ENCODE peak calls at places on chromosomes 11 and 22, in six cellular contexts. One of them, this sample, is unnamed.

GRCh38 chr22:23499845-23500500 is 80.1 kb downstream of the IGLL1 start:
- DNase-seq in left ventricle myocardium inferior: no peak
- DNase-seq in adipocyte: no peak
- DNase-seq in IMR-90: no peak
- DNase-seq in HCT116: no peak
- DNase-seq in mucosa of descending colon: no peak
- DNase-seq in this sample: peak; percentile 44

GRCh38 chr11:118304227-118304808 is at the start of gene CD3E:
- DNase-seq in left ventricle myocardium inferior: no peak
- DNase-seq in adipocyte: no peak
- DNase-seq in IMR-90: no peak
- DNase-seq in HCT116: no peak
- DNase-seq in mucosa of descending colon: no peak
- DNase-seq in this sample: no peak

GRCh38 chr11:121298770-121299169 is 6.2 kb downstream of the SC5D start:
- DNase-seq in left ventricle myocardium inferior: no peak
- DNase-seq in adipocyte: no peak
- DNase-seq in IMR-90: no peak
- DNase-seq in HCT116: peak; percentile 21
- DNase-seq in mucosa of descending colon: no peak
- DNase-seq in this sample: no peak

GRCh38 chr11:2523821-2524391 is 79.1 kb downstream of the KCNQ1 start:
- DNase-seq in left ventricle myocardium inferior: peak; percentile 10
- DNase-seq in adipocyte: no peak
- DNase-seq in IMR-90: no peak
- DNase-seq in HCT116: no peak
- DNase-seq in mucosa of descending colon: no peak
- DNase-seq in this sample: peak; percentile 36

GRCh38 chr11:124900464-124900863 is 2.8 kb upstream of the ROBO4 start:
- DNase-seq in left ventricle myocardium inferior: no peak
- DNase-seq in adipocyte: peak; percentile 79
- DNase-seq in IMR-90: peak; percentile 93
- DNase-seq in HCT116: peak; percentile 23
- DNase-seq in mucosa of descending colon: no peak
- DNase-seq in this sample: no peak

GRCh38 chr11:6475936-6476335 is 2.2 kb upstream of the TRIM3 start:
- DNase-seq in left ventricle myocardium inferior: no peak
- DNase-seq in adipocyte: no peak
- DNase-seq in IMR-90: no peak
- DNase-seq in HCT116: no peak
- DNase-seq in mucosa of descending colon: peak; percentile 23
- DNase-seq in this sample: no peak

GRCh38 chr22:31055322-31056159 is 25.6 kb upstream of the SMTN start:
- DNase-seq in left ventricle myocardium inferior: peak; percentile 85
- DNase-seq in adipocyte: peak; percentile 97
- DNase-seq in IMR-90: peak; percentile 99
- DNase-seq in HCT116: no peak
- DNase-seq in mucosa of descending colon: peak; percentile 66
- DNase-seq in this sample: peak; percentile 94

GRCh38 chr22:39178206-39179111 is 26.0 kb upstream of the CBX7 start:
- DNase-seq in left ventricle myocardium inferior: no peak
- DNase-seq in adipocyte: no peak
- DNase-seq in IMR-90: peak; percentile 43
- DNase-seq in HCT116: no peak
- DNase-seq in mucosa of descending colon: no peak
- DNase-seq in this sample: no peak

GRCh38 chr11:67345949-67346819 is 7.2 kb downstream of the POLD4 start:
- DNase-seq in left ventricle myocardium inferior: no peak
- DNase-seq in adipocyte: peak; percentile 70
- DNase-seq in IMR-90: peak; percentile 58
- DNase-seq in HCT116: peak; percentile 54
- DNase-seq in mucosa of descending colon: peak; percentile 76
- DNase-seq in this sample: no peak

GRCh38 chr11:113874920-113875413 is 405 bp downstream of the USP28 start:
- DNase-seq in left ventricle myocardium inferior: no peak
- DNase-seq in adipocyte: no peak
- DNase-seq in IMR-90: peak; percentile 35
- DNase-seq in HCT116: no peak
- DNase-seq in mucosa of descending colon: peak; percentile 56
- DNase-seq in this sample: no peak

GRCh38 chr11:131977231-131977630 is 606.8 kb downstream of the NTM start:
- DNase-seq in left ventricle myocardium inferior: no peak
- DNase-seq in adipocyte: peak; percentile 90
- DNase-seq in IMR-90: peak; percentile 43
- DNase-seq in HCT116: no peak
- DNase-seq in mucosa of descending colon: no peak
- DNase-seq in this sample: no peak

GRCh38 chr11:131979364-131979763 is 608.9 kb downstream of the NTM start:
- DNase-seq in left ventricle myocardium inferior: no peak
- DNase-seq in adipocyte: no peak
- DNase-seq in IMR-90: no peak
- DNase-seq in HCT116: no peak
- DNase-seq in mucosa of descending colon: no peak
- DNase-seq in this sample: no peak

GRCh38 chr11:131978351-131978750 is 607.9 kb downstream of the NTM start:
- DNase-seq in left ventricle myocardium inferior: no peak
- DNase-seq in adipocyte: no peak
- DNase-seq in IMR-90: no peak
- DNase-seq in HCT116: no peak
- DNase-seq in mucosa of descending colon: no peak
- DNase-seq in this sample: no peak

GRCh38 chr11:131975624-131976420 is 605.4 kb downstream of the NTM start:
- DNase-seq in left ventricle myocardium inferior: no peak
- DNase-seq in adipocyte: no peak
- DNase-seq in IMR-90: no peak
- DNase-seq in HCT116: no peak
- DNase-seq in mucosa of descending colon: no peak
- DNase-seq in this sample: no peak

DNA sequence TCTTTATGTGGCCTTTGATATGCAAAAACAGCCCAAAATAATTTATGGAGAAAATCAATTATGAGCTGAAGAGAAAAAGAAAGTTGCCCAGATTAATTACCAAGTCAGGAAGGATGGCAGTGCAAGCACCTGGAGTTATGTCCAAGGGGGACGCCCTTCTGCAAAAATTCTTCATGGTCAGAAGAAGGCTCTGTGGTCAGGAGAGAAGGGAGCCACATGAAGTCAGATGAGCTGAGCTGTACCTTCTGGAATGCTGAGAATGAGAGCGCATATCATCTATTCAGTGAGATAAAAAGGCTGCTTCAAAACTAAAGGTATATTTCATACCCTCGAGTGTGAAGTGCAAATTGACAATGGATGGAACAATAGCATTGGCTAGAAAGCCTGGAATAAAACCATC is 607.4 kb downstream of the NTM start:
- DNase-seq in left ventricle myocardium inferior: no peak
- DNase-seq in adipocyte: peak; percentile 48
- DNase-seq in IMR-90: peak; percentile 77
- DNase-seq in HCT116: no peak
- DNase-seq in mucosa of descending colon: no peak
- DNase-seq in this sample: no peak
- H3K4me1 ChIP-seq in left ventricle myocardium inferior: no peaks in the 10 kb centered on the region
- H3K4me1 ChIP-seq in adipocyte: peaks cover 7% of the 10 kb centered on the region
- H3K4me1 ChIP-seq in IMR-90: no peaks in the 10 kb centered on the region
- H3K4me1 ChIP-seq in HCT116: no peaks in the 10 kb centered on the region
- H3K4me1 ChIP-seq in mucosa of descending colon: no peaks in the 10 kb centered on the region
- H3K4me1 ChIP-seq in this sample: no peaks in the 10 kb centered on the region

DNA sequence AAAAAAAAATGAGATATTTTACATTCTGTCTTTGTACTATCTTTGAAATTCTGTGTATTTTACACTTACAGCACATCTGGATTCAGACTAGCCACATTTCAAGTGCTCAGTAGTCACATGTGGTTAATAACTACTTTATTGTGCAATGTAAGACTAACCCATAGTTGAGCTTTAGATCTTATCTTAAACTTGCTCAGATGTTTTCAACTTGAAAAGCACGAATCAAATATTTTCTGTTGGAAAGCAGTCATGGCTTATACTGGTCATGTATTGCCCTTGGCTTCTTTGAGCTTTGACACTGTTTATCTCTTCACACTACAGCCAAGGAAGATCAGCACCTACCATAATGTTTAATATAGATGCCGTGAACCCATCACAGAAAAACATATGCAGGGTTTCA is 4.3 kb downstream of the RBX1 start:
- DNase-seq in left ventricle myocardium inferior: no peak
- DNase-seq in adipocyte: peak; percentile 88
- DNase-seq in IMR-90: peak; percentile 21
- DNase-seq in HCT116: no peak
- DNase-seq in mucosa of descending colon: no peak
- DNase-seq in this sample: no peak
- H3K4me3 ChIP-seq in left ventricle myocardium inferior: no peak overlapping the region
- H3K4me3 ChIP-seq in adipocyte: peak overlapping the region; percentile 15
- H3K4me3 ChIP-seq in IMR-90: no peak overlapping the region
- H3K4me3 ChIP-seq in HCT116: no peak overlapping the region
- H3K4me3 ChIP-seq in mucosa of descending colon: no peak overlapping the region
- H3K4me3 ChIP-seq in this sample: no peak overlapping the region

DNA sequence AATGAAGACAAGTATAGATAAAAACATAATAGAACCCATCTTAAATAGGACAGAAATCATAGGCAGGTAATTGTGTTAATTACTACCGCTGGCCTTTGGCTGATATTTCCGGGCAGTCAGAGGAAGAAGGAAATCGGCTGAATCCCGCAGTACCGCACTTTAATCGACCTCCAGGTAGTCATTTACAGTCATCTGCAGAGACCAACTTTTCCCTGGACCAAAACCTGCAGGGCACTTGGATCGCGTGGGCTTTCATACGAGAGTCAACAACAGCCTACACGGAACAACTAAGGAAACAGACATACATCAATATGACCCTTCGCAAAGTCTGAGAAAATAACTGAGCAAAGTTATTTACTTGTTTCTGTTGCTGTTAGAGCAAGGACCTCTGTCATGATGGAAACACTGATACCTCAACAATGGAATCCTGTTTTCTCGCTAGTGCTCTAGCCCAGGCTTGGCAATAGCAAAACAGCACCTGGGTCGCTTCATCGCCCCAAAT is 675 bp downstream of the KBTBD3 start:
- DNase-seq in left ventricle myocardium inferior: no peak
- DNase-seq in adipocyte: no peak
- DNase-seq in IMR-90: no peak
- DNase-seq in HCT116: no peak
- DNase-seq in mucosa of descending colon: peak; percentile 41
- DNase-seq in this sample: no peak
- H3K4me1 ChIP-seq in left ventricle myocardium inferior: peaks cover 62% of the 10 kb centered on the region
- H3K4me1 ChIP-seq in adipocyte: peaks cover 15% of the 10 kb centered on the region
- H3K4me1 ChIP-seq in IMR-90: no peaks in the 10 kb centered on the region
- H3K4me1 ChIP-seq in HCT116: peaks cover 6% of the 10 kb centered on the region
- H3K4me1 ChIP-seq in mucosa of descending colon: peaks cover 27% of the 10 kb centered on the region
- H3K4me1 ChIP-seq in this sample: no peaks in the 10 kb centered on the region

DNA sequence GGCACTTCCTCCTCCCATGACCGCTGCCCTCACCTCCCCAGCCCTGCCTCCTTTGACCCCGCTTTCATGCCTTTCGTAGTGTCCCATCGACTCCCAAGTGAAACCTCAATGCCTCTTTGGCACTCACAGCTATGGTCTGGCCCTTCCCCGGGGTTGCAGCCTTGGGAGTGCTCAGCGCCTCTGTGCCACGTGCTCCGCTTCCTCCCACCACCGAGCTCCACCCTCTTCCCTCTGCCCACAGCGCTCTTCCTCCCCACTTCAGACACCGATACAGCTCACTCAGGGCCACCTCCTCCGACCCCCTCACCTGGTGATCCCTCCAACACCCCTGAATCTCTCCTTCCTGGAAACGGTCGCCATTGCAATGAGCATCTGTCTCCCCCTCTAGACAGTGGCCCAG is 16.6 kb upstream of the SCGB1A1 start:
- DNase-seq in left ventricle myocardium inferior: peak; percentile 63
- DNase-seq in adipocyte: no peak
- DNase-seq in IMR-90: no peak
- DNase-seq in HCT116: no peak
- DNase-seq in mucosa of descending colon: peak; percentile 53
- DNase-seq in this sample: peak; percentile 89
- H3K4me3 ChIP-seq in left ventricle myocardium inferior: peak overlapping the region; percentile 14
- H3K4me3 ChIP-seq in adipocyte: peak overlapping the region; percentile 12
- H3K4me3 ChIP-seq in IMR-90: no peak overlapping the region
- H3K4me3 ChIP-seq in HCT116: no peak overlapping the region
- H3K4me3 ChIP-seq in mucosa of descending colon: no peak overlapping the region
- H3K4me3 ChIP-seq in this sample: no peak overlapping the region

GRCh38 chr11:31810779-31811647 is at the start of gene PAX6:
- DNase-seq in left ventricle myocardium inferior: no peak
- DNase-seq in adipocyte: no peak
- DNase-seq in IMR-90: peak; percentile 19
- DNase-seq in HCT116: peak; percentile 21
- DNase-seq in mucosa of descending colon: peak; percentile 44
- DNase-seq in this sample: peak; percentile 69
- H3K4me1 ChIP-seq in left ventricle myocardium inferior: peaks cover 71% of the 10 kb centered on the region
- H3K4me1 ChIP-seq in adipocyte: peaks cover 8% of the 10 kb centered on the region
- H3K4me1 ChIP-seq in IMR-90: no peaks in the 10 kb centered on the region
- H3K4me1 ChIP-seq in HCT116: no peaks in the 10 kb centered on the region
- H3K4me1 ChIP-seq in mucosa of descending colon: peaks cover 44% of the 10 kb centered on the region
- H3K4me1 ChIP-seq in this sample: peaks cover 3% of the 10 kb centered on the region

GRCh38 chr11:80414766-80415165 is 973.9 kb upstream of the TENM4 start:
- DNase-seq in left ventricle myocardium inferior: no peak
- DNase-seq in adipocyte: no peak
- DNase-seq in IMR-90: no peak
- DNase-seq in HCT116: no peak
- DNase-seq in mucosa of descending colon: no peak
- DNase-seq in this sample: no peak
- H3K4me3 ChIP-seq in left ventricle myocardium inferior: no peak overlapping the region
- H3K4me3 ChIP-seq in adipocyte: peak overlapping the region; percentile 40
- H3K4me3 ChIP-seq in IMR-90: no peak overlapping the region
- H3K4me3 ChIP-seq in HCT116: no peak overlapping the region
- H3K4me3 ChIP-seq in mucosa of descending colon: no peak overlapping the region
- H3K4me3 ChIP-seq in this sample: no peak overlapping the region

DNA sequence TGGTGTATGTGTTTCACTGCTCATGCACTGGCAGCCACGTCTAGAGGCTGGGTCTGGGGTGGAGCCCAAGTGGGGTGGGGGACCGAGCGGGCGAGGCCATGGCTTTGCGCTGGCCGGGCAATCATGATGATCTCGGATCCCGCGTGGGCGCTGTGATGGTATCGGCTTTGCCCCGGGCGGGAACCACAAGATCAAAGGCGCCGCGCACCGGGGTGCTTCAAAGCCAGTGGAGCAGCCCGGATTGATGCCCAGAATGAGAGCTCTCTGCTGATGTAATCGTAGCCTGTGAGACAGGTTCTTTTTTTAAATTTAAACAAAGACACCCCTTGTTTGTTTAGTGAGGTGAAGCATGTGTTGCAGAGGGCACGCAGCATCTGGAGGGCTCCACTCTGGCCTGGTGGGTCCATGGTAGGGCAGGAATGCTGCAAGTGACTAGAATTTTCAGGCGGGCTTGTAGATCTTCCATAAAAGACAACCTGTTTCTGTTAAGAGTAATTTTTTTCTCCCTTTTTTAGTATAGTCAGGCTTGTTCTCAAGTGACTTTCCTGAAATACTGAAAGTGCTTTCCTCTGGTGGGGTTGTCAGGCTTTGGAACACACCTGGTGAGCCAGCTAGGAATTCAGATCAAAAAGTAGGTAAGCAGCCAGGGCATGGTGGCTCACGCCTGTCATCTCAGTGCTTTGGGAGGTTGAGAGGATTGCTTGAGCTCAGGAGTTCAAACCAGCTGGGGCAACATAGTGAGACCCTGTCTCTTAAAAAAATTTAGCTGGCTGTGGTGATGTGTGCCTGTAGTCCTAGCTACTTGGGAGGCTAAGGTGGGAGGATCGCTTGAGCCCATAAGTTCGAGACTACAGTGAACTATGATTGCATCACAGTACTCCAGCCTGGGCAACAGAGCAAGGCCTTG is 40.7 kb downstream of the ZNRF3 start:
- DNase-seq in left ventricle myocardium inferior: no peak
- DNase-seq in adipocyte: no peak
- DNase-seq in IMR-90: no peak
- DNase-seq in HCT116: peak; percentile 55
- DNase-seq in mucosa of descending colon: peak; percentile 47
- DNase-seq in this sample: peak; percentile 78
- H3K4me1 ChIP-seq in left ventricle myocardium inferior: peaks cover 30% of the 10 kb centered on the region
- H3K4me1 ChIP-seq in adipocyte: no peaks in the 10 kb centered on the region
- H3K4me1 ChIP-seq in IMR-90: no peaks in the 10 kb centered on the region
- H3K4me1 ChIP-seq in HCT116: peaks cover 84% of the 10 kb centered on the region
- H3K4me1 ChIP-seq in mucosa of descending colon: peaks cover 7% of the 10 kb centered on the region
- H3K4me1 ChIP-seq in this sample: peaks cover 5% of the 10 kb centered on the region